ENCODE peak calls at places on chromosomes 16 and 17, in five cellular contexts. E is A549, Q is HepG2, R is K562, C is H1. V is an unnamed sample.

GRCh38 chr17:30334421-30334820 is 564 bp upstream of the TMIGD1 start:
- DNase-seq in E (no peak), Q (no peak), C (no peak), R (no peak), V (no peak)

GRCh38 chr17:58289869-58290268 is 9.1 kb upstream of the MPO start:
- DNase-seq in E (no peak), C (no peak), Q (peak), R (peak), V (no peak)

GRCh38 chr17:17361543-17362511 is 58.7 kb downstream of the NT5M start:
- DNase-seq in E (no peak), Q (no peak), C (no peak), R (no peak), V (no peak)

GRCh38 chr17:10192963-10193362 is 5.4 kb downstream of the GAS7 start:
- DNase-seq in Q (no peak), R (no peak), E (no peak), C (no peak), V (peak)

GRCh38 chr17:11917415-11917814 is 79.9 kb downstream of the ZNF18 start:
- DNase-seq in E (no peak), C (no peak), Q (no peak), R (no peak), V (no peak)

GRCh38 chr17:36196099-36196496 is 460 bp downstream of the CCL3L1 start:
- DNase-seq in E (no peak), C (no peak), R (no peak), Q (no peak), V (no peak)

GRCh38 chr16:1674751-1675664 is 3.1 kb upstream of the JPT2 start:
- DNase-seq in C (no peak), E (peak), Q (no peak), R (no peak), V (peak)

GRCh38 chr16:6266703-6267102 is 1065.9 kb upstream of the RBFOX1 start:
- DNase-seq in C (no peak), Q (no peak), E (no peak), R (no peak), V (no peak)

GRCh38 chr16:71859751-71860521 is 14.2 kb downstream of the ATXN1L start:
- DNase-seq in E (no peak), R (no peak), Q (no peak), C (no peak), V (no peak)

GRCh38 chr17:27218041-27218440 is 75.9 kb upstream of the WSB1 start:
- DNase-seq in C (no peak), E (no peak), Q (no peak), R (no peak), V (no peak)

GRCh38 chr16:53689636-53690035 is 14.0 kb downstream of the RPGRIP1L start:
- DNase-seq in E (no peak), C (no peak), Q (no peak), R (no peak), V (peak)

GRCh38 chr16:10326647-10327046 is 59.2 kb upstream of the ATF7IP2 start:
- DNase-seq in R (no peak), Q (no peak), C (no peak), E (no peak), V (no peak)

GRCh38 chr16:50309156-50309526 is 42.8 kb downstream of the ADCY7 start:
- DNase-seq in C (no peak), R (no peak), E (no peak), Q (no peak), V (no peak)

GRCh38 chr16:57970971-57971370 is at the start of gene CNGB1:
- DNase-seq in E (no peak), C (no peak), R (no peak), Q (no peak), V (no peak)

GRCh38 chr16:1196494-1196893 is 28.6 kb downstream of the TPSG1 start:
- DNase-seq in R (no peak), Q (no peak), E (no peak), C (no peak), V (no peak)

GRCh38 chr17:17018612-17019429 is 23.4 kb upstream of the MPRIP start:
- DNase-seq in C (no peak), Q (no peak), E (no peak), R (no peak), V (no peak)

GRCh38 chr16:27315333-27316037 is 1.7 kb downstream of the IL4R start:
- DNase-seq in R (peak), Q (peak), C (no peak), E (peak), V (peak)

GRCh38 chr16:70495425-70496182 is 27.8 kb downstream of the COG4 start:
- DNase-seq in C (no peak), Q (no peak), R (no peak), E (no peak), V (no peak)

GRCh38 chr16:70493863-70494770 is 29.2 kb downstream of the COG4 start:
- DNase-seq in Q (no peak), E (no peak), C (no peak), R (peak), V (peak)

GRCh38 chr16:70484867-70485266 is 30.5 kb downstream of the FCSK start:
- DNase-seq in Q (no peak), E (no peak), C (no peak), R (no peak), V (no peak)

GRCh38 chr16:70494777-70495176 is 28.6 kb downstream of the COG4 start:
- DNase-seq in R (no peak), C (no peak), Q (no peak), E (no peak), V (no peak)

GRCh38 chr16:70490261-70490660 is 33.1 kb downstream of the COG4 start:
- DNase-seq in Q (no peak), C (no peak), R (no peak), E (no peak), V (peak)
- TF ChIP-seq MAFK in Q (no peak), C (no peak), R (no peak), E (no peak), V (no peak)

GRCh38 chr17:48804936-48805411 is 12.1 kb downstream of the TTLL6 start:
- DNase-seq in C (peak), E (peak), Q (peak), R (peak), V (peak)
- TF ChIP-seq MAFK in C (no peak), E (no peak), Q (no peak), R (no peak), V (no peak)

DNA sequence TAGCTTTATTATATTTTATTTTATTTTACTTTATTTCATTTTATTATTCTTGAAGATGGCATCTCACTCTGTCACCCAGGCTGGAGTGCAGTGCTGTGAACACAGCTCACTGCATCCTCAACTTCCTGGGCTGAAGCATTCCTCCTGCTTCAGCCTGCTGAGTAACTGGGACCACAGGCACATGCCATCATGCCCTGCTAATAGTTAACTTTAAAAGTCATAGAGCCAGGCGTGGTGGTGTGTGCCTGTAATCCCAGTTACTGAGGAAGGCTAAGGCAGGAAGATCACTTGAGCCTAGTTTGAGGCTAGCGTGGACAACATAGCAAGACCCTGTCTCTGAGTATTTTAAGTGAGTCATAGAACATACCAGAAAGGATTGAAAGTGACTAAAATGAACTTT is 38.7 kb downstream of the ESRP2 start:
- DNase-seq in C (no peak), R (no peak), E (no peak), Q (no peak), V (peak)
- TF ChIP-seq MAFK in C (no peak), R (no peak), E (no peak), Q (no peak), V (no peak)

DNA sequence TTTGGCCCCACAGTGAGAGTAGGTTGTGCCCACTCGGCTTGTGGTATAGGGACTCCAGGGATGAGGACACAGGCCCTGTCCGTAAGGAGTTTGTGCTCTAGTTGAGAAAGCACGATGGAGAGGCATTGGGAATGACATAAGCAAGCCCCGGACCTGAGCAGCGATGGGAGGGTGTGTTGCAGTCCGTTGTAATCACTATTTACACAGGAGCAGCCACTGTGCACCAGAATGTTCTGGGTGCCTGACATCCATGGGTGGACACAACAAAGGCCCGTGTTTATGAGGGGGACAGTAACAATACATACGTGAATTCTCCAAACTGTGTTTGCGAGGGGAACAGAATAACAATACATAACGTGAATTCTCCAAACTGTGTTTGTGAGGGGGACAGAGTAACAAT is 86.8 kb downstream of the NPIPB11 start:
- DNase-seq in C (no peak), R (no peak), E (no peak), Q (no peak), V (no peak)
- TF ChIP-seq MAFK in C (no peak), R (no peak), E (no peak), Q (no peak), V (no peak)

V was measured in IMR-90.